ENCODE peak calls at places on chromosomes 13 and 19, in five cellular contexts. One of them, this sample, is unnamed.
A peak's percentile ranks its signal among the peaks of the same experiment; 100 is the strongest.

GRCh38 chr19:13978306-13978705 is 26.0 kb downstream of the DCAF15 start:
- DNase-seq in H4: no peak
- DNase-seq in COR-L47: peak; percentile 85
- DNase-seq in DMS153: peak; percentile 81
- DNase-seq in RPMI7951: peak; percentile 17
- DNase-seq in this sample: no peak

GRCh38 chr19:13744179-13744578 is 20.1 kb upstream of the MRI1 start:
- DNase-seq in COR-L47: no peak
- DNase-seq in RPMI7951: no peak
- DNase-seq in DMS153: no peak
- DNase-seq in H4: no peak
- DNase-seq in this sample: no peak

GRCh38 chr19:51015691-51016267 is 3.7 kb downstream of the KLK10 start:
- DNase-seq in DMS153: no peak
- DNase-seq in COR-L47: no peak
- DNase-seq in H4: no peak
- DNase-seq in RPMI7951: no peak
- DNase-seq in this sample: no peak

GRCh38 chr19:38142176-38143035 is 81.6 kb downstream of the DPF1 start:
- DNase-seq in H4: peak; percentile 42
- DNase-seq in COR-L47: peak; percentile 68
- DNase-seq in RPMI7951: peak; percentile 29
- DNase-seq in DMS153: peak; percentile 16
- DNase-seq in this sample: peak; percentile 50

GRCh38 chr19:35013820-35014754 is 14.0 kb downstream of the GRAMD1A start:
- DNase-seq in H4: no peak
- DNase-seq in COR-L47: no peak
- DNase-seq in DMS153: no peak
- DNase-seq in RPMI7951: no peak
- DNase-seq in this sample: no peak

GRCh38 chr19:15812059-15812722 is 3.3 kb downstream of the OR10H1 start:
- DNase-seq in RPMI7951: no peak
- DNase-seq in COR-L47: no peak
- DNase-seq in H4: no peak
- DNase-seq in DMS153: peak; percentile 20
- DNase-seq in this sample: no peak

GRCh38 chr13:80131204-80131603 is 209.7 kb downstream of the SPRY2 start:
- DNase-seq in COR-L47: no peak
- DNase-seq in DMS153: no peak
- DNase-seq in RPMI7951: peak; percentile 78
- DNase-seq in H4: peak; percentile 43
- DNase-seq in this sample: no peak

GRCh38 chr19:2027361-2027760 is 11.8 kb upstream of the BTBD2 start:
- DNase-seq in COR-L47: no peak
- DNase-seq in H4: no peak
- DNase-seq in RPMI7951: peak; percentile 57
- DNase-seq in DMS153: no peak
- DNase-seq in this sample: no peak

GRCh38 chr13:53201454-53202225 is 173.0 kb downstream of the OLFM4 start:
- DNase-seq in RPMI7951: no peak
- DNase-seq in DMS153: no peak
- DNase-seq in H4: no peak
- DNase-seq in COR-L47: no peak
- DNase-seq in this sample: no peak

This sample was measured in GM19239.